ENCODE peak calls at places on chromosome 9, in six cellular contexts. One of them, this sample, is unnamed.
A peak's percentile ranks its signal among the peaks of the same experiment; 100 is the strongest.

GRCh38 chr9:134811673-134812668 is 68.6 kb upstream of the FCN2 start:
- DNase-seq in psoas muscle: no peak
- DNase-seq in colonic mucosa: no peak
- DNase-seq in AG04449: peak; percentile 94
- DNase-seq in AG09319: peak; percentile 84
- DNase-seq in stomach: no peak
- DNase-seq in this sample: no peak

GRCh38 chr9:105178106-105178505 is 66.3 kb upstream of the SLC44A1 start:
- DNase-seq in AG04449: no peak
- DNase-seq in AG09319: no peak
- DNase-seq in psoas muscle: no peak
- DNase-seq in stomach: no peak
- DNase-seq in colonic mucosa: no peak
- DNase-seq in this sample: no peak

GRCh38 chr9:764105-764524 is 77.4 kb upstream of the DMRT1 start:
- DNase-seq in colonic mucosa: peak; percentile 76
- DNase-seq in AG09319: peak; percentile 53
- DNase-seq in AG04449: no peak
- DNase-seq in psoas muscle: peak; percentile 41
- DNase-seq in stomach: peak; percentile 71
- DNase-seq in this sample: no peak

GRCh38 chr9:2159521-2160417 is 144.6 kb downstream of the SMARCA2 start:
- DNase-seq in psoas muscle: no peak
- DNase-seq in stomach: no peak
- DNase-seq in colonic mucosa: no peak
- DNase-seq in AG09319: no peak
- DNase-seq in AG04449: no peak
- DNase-seq in this sample: no peak

GRCh38 chr9:135295556-135296300 is 183.9 kb upstream of the PPP1R26 start:
- DNase-seq in colonic mucosa: no peak
- DNase-seq in psoas muscle: no peak
- DNase-seq in AG04449: no peak
- DNase-seq in AG09319: no peak
- DNase-seq in stomach: no peak
- DNase-seq in this sample: no peak

GRCh38 chr9:124652203-124652992 is 118.7 kb downstream of the NR6A1 start:
- DNase-seq in stomach: no peak
- DNase-seq in colonic mucosa: no peak
- DNase-seq in psoas muscle: peak; percentile 20
- DNase-seq in AG04449: peak; percentile 97
- DNase-seq in AG09319: peak; percentile 88
- DNase-seq in this sample: no peak

GRCh38 chr9:134434896-134435506 is 108.7 kb downstream of the RXRA start:
- DNase-seq in AG04449: peak; percentile 80
- DNase-seq in stomach: peak; percentile 98
- DNase-seq in AG09319: peak; percentile 95
- DNase-seq in colonic mucosa: peak; percentile 93
- DNase-seq in psoas muscle: peak; percentile 95
- DNase-seq in this sample: no peak

GRCh38 chr9:110703669-110704068 is 35.1 kb downstream of the MUSK start:
- DNase-seq in AG04449: no peak
- DNase-seq in stomach: no peak
- DNase-seq in psoas muscle: no peak
- DNase-seq in AG09319: no peak
- DNase-seq in colonic mucosa: no peak
- DNase-seq in this sample: no peak

GRCh38 chr9:117234178-117234577 is 180.7 kb downstream of the ASTN2 start:
- DNase-seq in AG09319: no peak
- DNase-seq in colonic mucosa: no peak
- DNase-seq in psoas muscle: no peak
- DNase-seq in stomach: no peak
- DNase-seq in AG04449: no peak
- DNase-seq in this sample: no peak

GRCh38 chr9:126690431-126691051 is 76.8 kb downstream of the LMX1B start:
- DNase-seq in psoas muscle: no peak
- DNase-seq in AG09319: no peak
- DNase-seq in colonic mucosa: peak; percentile 64
- DNase-seq in stomach: peak; percentile 73
- DNase-seq in AG04449: no peak
- DNase-seq in this sample: peak; percentile 78

GRCh38 chr9:34498511-34498910 is 24.3 kb downstream of the ENHO start:
- DNase-seq in psoas muscle: no peak
- DNase-seq in colonic mucosa: no peak
- DNase-seq in AG09319: no peak
- DNase-seq in stomach: no peak
- DNase-seq in AG04449: no peak
- DNase-seq in this sample: no peak

GRCh38 chr9:123657099-123657498 is 272.8 kb downstream of the DENND1A start:
- DNase-seq in AG04449: no peak
- DNase-seq in psoas muscle: no peak
- DNase-seq in AG09319: no peak
- DNase-seq in stomach: no peak
- DNase-seq in colonic mucosa: no peak
- DNase-seq in this sample: no peak

GRCh38 chr9:126014726-126015125 is 267.6 kb downstream of the PBX3 start:
- DNase-seq in AG04449: no peak
- DNase-seq in stomach: no peak
- DNase-seq in psoas muscle: no peak
- DNase-seq in colonic mucosa: no peak
- DNase-seq in AG09319: no peak
- DNase-seq in this sample: no peak

GRCh38 chr9:17578911-17579793 is at the start of gene SH3GL2:
- DNase-seq in stomach: peak; percentile 82
- DNase-seq in colonic mucosa: peak; percentile 74
- DNase-seq in AG04449: no peak
- DNase-seq in AG09319: no peak
- DNase-seq in psoas muscle: no peak
- DNase-seq in this sample: peak; percentile 58

GRCh38 chr9:127402401-127403090 is 5.6 kb downstream of the SLC2A8 start:
- DNase-seq in AG04449: no peak
- DNase-seq in stomach: no peak
- DNase-seq in colonic mucosa: no peak
- DNase-seq in psoas muscle: no peak
- DNase-seq in AG09319: no peak
- DNase-seq in this sample: no peak

GRCh38 chr9:91421022-91421765 is 2.4 kb downstream of the NFIL3 start:
- DNase-seq in AG09319: no peak
- DNase-seq in psoas muscle: peak; percentile 48
- DNase-seq in AG04449: no peak
- DNase-seq in stomach: no peak
- DNase-seq in colonic mucosa: peak; percentile 43
- DNase-seq in this sample: no peak

GRCh38 chr9:91681461-91682305 is 258.1 kb upstream of the NFIL3 start:
- DNase-seq in colonic mucosa: peak; percentile 64
- DNase-seq in psoas muscle: peak; percentile 76
- DNase-seq in AG04449: no peak
- DNase-seq in stomach: peak; percentile 82
- DNase-seq in AG09319: no peak
- DNase-seq in this sample: peak; percentile 91

GRCh38 chr9:105127863-105128220 is 116.6 kb upstream of the SLC44A1 start:
- DNase-seq in psoas muscle: no peak
- DNase-seq in colonic mucosa: peak; percentile 22
- DNase-seq in stomach: no peak
- DNase-seq in AG09319: no peak
- DNase-seq in AG04449: no peak
- DNase-seq in this sample: no peak

GRCh38 chr9:133945314-133945975 is 46.7 kb downstream of the VAV2 start:
- DNase-seq in stomach: no peak
- DNase-seq in AG04449: no peak
- DNase-seq in colonic mucosa: no peak
- DNase-seq in AG09319: no peak
- DNase-seq in psoas muscle: peak; percentile 8
- DNase-seq in this sample: no peak

GRCh38 chr9:118034701-118035100 is 330.5 kb downstream of the TLR4 start:
- DNase-seq in AG09319: no peak
- DNase-seq in colonic mucosa: no peak
- DNase-seq in AG04449: no peak
- DNase-seq in psoas muscle: no peak
- DNase-seq in stomach: no peak
- DNase-seq in this sample: no peak

GRCh38 chr9:88387035-88387732 is 1.1 kb upstream of the SPIN1 start:
- DNase-seq in colonic mucosa: peak; percentile 76
- DNase-seq in psoas muscle: peak; percentile 23
- DNase-seq in AG04449: no peak
- DNase-seq in AG09319: no peak
- DNase-seq in stomach: peak; percentile 34
- DNase-seq in this sample: no peak

GRCh38 chr9:133387680-133388079 is 11.5 kb downstream of the STKLD1 start:
- DNase-seq in stomach: no peak
- DNase-seq in psoas muscle: no peak
- DNase-seq in AG04449: no peak
- DNase-seq in AG09319: no peak
- DNase-seq in colonic mucosa: no peak
- DNase-seq in this sample: no peak

GRCh38 chr9:26313108-26313507 is 579.5 kb downstream of the CAAP1 start:
- DNase-seq in stomach: no peak
- DNase-seq in AG09319: no peak
- DNase-seq in AG04449: no peak
- DNase-seq in psoas muscle: no peak
- DNase-seq in colonic mucosa: no peak
- DNase-seq in this sample: no peak

GRCh38 chr9:36316629-36317317 is 58.5 kb upstream of the GNE start:
- DNase-seq in colonic mucosa: peak; percentile 57
- DNase-seq in AG04449: no peak
- DNase-seq in psoas muscle: no peak
- DNase-seq in stomach: peak; percentile 39
- DNase-seq in AG09319: no peak
- DNase-seq in this sample: no peak

GRCh38 chr9:86353591-86354047 is 591 bp downstream of the TUT7 start:
- DNase-seq in colonic mucosa: peak; percentile 65
- DNase-seq in psoas muscle: no peak
- DNase-seq in stomach: peak; percentile 60
- DNase-seq in AG09319: no peak
- DNase-seq in AG04449: no peak
- DNase-seq in this sample: no peak

GRCh38 chr9:117232266-117232665 is 182.6 kb downstream of the ASTN2 start:
- DNase-seq in stomach: no peak
- DNase-seq in colonic mucosa: no peak
- DNase-seq in psoas muscle: no peak
- DNase-seq in AG04449: no peak
- DNase-seq in AG09319: no peak
- DNase-seq in this sample: no peak

GRCh38 chr9:34124103-34124502 is 2.4 kb downstream of the DCAF12 start:
- DNase-seq in stomach: no peak
- DNase-seq in AG09319: no peak
- DNase-seq in AG04449: no peak
- DNase-seq in colonic mucosa: no peak
- DNase-seq in psoas muscle: no peak
- DNase-seq in this sample: no peak

GRCh38 chr9:113963017-113963620 is 87.0 kb downstream of the ZNF618 start:
- DNase-seq in AG04449: no peak
- DNase-seq in AG09319: no peak
- DNase-seq in colonic mucosa: peak; percentile 58
- DNase-seq in psoas muscle: peak; percentile 54
- DNase-seq in stomach: peak; percentile 60
- DNase-seq in this sample: peak; percentile 60

DNA sequence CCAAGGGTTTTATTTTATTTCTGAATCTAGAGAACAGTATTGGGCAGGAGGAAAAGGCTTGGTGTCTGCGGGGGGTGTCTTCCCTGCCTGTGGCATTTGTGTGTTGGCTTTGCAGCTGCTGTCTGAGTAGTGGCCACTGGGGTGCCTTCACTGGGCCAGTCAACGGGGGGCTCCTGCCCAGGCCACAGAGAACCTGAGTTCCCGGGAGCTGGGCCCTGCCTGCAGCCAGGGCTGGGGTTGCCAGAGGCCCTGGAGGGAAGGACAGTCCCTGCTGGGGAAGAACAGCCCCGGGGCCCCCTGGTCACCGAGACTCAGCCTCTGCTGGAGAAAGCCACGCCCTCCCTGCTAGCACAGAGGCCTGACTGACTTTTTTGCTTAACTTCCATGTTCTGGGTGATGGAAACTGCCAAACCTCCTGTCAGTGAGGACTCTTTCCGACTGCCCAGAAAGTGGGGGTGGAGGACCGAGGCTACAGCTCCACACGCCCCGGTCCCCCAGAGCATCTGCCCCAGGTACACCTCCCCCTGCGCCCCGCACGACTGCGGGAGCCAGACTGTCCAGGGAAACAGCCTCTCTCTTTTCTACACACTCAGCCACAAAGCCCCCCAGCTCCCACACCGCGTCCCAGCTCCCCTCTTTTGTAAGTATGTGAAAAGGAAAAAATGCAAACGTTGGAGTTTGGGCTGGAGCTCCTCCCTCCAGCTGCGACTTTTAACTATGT is 133.4 kb downstream of the DAB2IP start:
- DNase-seq in AG09319: no peak
- DNase-seq in psoas muscle: no peak
- DNase-seq in AG04449: no peak
- DNase-seq in colonic mucosa: no peak
- DNase-seq in stomach: peak; percentile 24
- DNase-seq in this sample: no peak
- TF ChIP-seq CTCF in AG09319: no peak
- TF ChIP-seq CTCF in psoas muscle: no peak
- TF ChIP-seq CTCF in AG04449: no peak
- TF ChIP-seq CTCF in colonic mucosa: no peak
- TF ChIP-seq CTCF in stomach: no peak
- TF ChIP-seq CTCF in this sample: no peak

GRCh38 chr9:98999152-98999525 is 55.4 kb downstream of the COL15A1 start:
- DNase-seq in stomach: no peak
- DNase-seq in AG09319: no peak
- DNase-seq in colonic mucosa: no peak
- DNase-seq in psoas muscle: no peak
- DNase-seq in AG04449: no peak
- DNase-seq in this sample: no peak
- TF ChIP-seq CTCF in stomach: no peak
- TF ChIP-seq CTCF in AG09319: no peak
- TF ChIP-seq CTCF in colonic mucosa: peak; percentile 30
- TF ChIP-seq CTCF in psoas muscle: no peak
- TF ChIP-seq CTCF in AG04449: no peak
- TF ChIP-seq CTCF in this sample: no peak

GRCh38 chr9:79574166-79574565 is 2.4 kb downstream of the TLE4 start:
- DNase-seq in AG09319: no peak
- DNase-seq in colonic mucosa: no peak
- DNase-seq in psoas muscle: no peak
- DNase-seq in stomach: no peak
- DNase-seq in AG04449: no peak
- DNase-seq in this sample: no peak

GRCh38 chr9:79573697-79573976 is 1.9 kb downstream of the TLE4 start:
- DNase-seq in AG09319: no peak
- DNase-seq in psoas muscle: no peak
- DNase-seq in stomach: no peak
- DNase-seq in AG04449: no peak
- DNase-seq in colonic mucosa: no peak
- DNase-seq in this sample: no peak

GRCh38 chr9:79572032-79572890 is 496 bp downstream of the TLE4 start:
- DNase-seq in AG09319: no peak
- DNase-seq in colonic mucosa: peak; percentile 30
- DNase-seq in stomach: peak; percentile 59
- DNase-seq in psoas muscle: peak; percentile 61
- DNase-seq in AG04449: no peak
- DNase-seq in this sample: no peak

GRCh38 chr9:79571309-79572031 is at the start of gene TLE4:
- DNase-seq in psoas muscle: peak; percentile 99
- DNase-seq in AG04449: peak; percentile 100
- DNase-seq in AG09319: peak; percentile 100
- DNase-seq in colonic mucosa: peak; percentile 99
- DNase-seq in stomach: peak; percentile 100
- DNase-seq in this sample: peak; percentile 74

GRCh38 chr9:79572891-79573696 is 1.3 kb downstream of the TLE4 start:
- DNase-seq in colonic mucosa: peak; percentile 50
- DNase-seq in AG04449: no peak
- DNase-seq in psoas muscle: peak; percentile 45
- DNase-seq in AG09319: no peak
- DNase-seq in stomach: peak; percentile 51
- DNase-seq in this sample: no peak
- TF ChIP-seq CTCF in colonic mucosa: no peak
- TF ChIP-seq CTCF in AG04449: no peak
- TF ChIP-seq CTCF in psoas muscle: no peak
- TF ChIP-seq CTCF in AG09319: no peak
- TF ChIP-seq CTCF in stomach: no peak
- TF ChIP-seq CTCF in this sample: no peak

GRCh38 chr9:136614967-136615623 is 47.6 kb upstream of the EGFL7 start:
- DNase-seq in AG09319: no peak
- DNase-seq in AG04449: no peak
- DNase-seq in stomach: no peak
- DNase-seq in colonic mucosa: peak; percentile 76
- DNase-seq in psoas muscle: no peak
- DNase-seq in this sample: no peak
- TF ChIP-seq CTCF in AG09319: no peak
- TF ChIP-seq CTCF in AG04449: no peak
- TF ChIP-seq CTCF in stomach: no peak
- TF ChIP-seq CTCF in colonic mucosa: no peak
- TF ChIP-seq CTCF in psoas muscle: no peak
- TF ChIP-seq CTCF in this sample: peak; percentile 9

This sample was measured in D721Med.